ENCODE peak calls at places on chromosomes 4 and X, in seven cellular contexts. One of them, this sample, is unnamed.
A peak's percentile ranks its signal among the peaks of the same experiment; 100 is the strongest.

GRCh38 chrX:41033299-41033698 is 51.9 kb upstream of the USP9X start:
- DNase-seq in activated CD8-positive, alpha-beta T cell treated with anti-CD3 and anti-CD28 coated beads for 36 hours: no peak
- DNase-seq in left lung: no peak
- DNase-seq in SK-N-SH: no peak
- DNase-seq in GM12864: no peak
- DNase-seq in hepatocyte: no peak
- DNase-seq in colonic mucosa: no peak
- DNase-seq in this sample: no peak

GRCh38 chrX:39866229-39866628 is 231.5 kb downstream of the BCOR start:
- DNase-seq in activated CD8-positive, alpha-beta T cell treated with anti-CD3 and anti-CD28 coated beads for 36 hours: no peak
- DNase-seq in left lung: no peak
- DNase-seq in SK-N-SH: no peak
- DNase-seq in GM12864: no peak
- DNase-seq in hepatocyte: no peak
- DNase-seq in colonic mucosa: no peak
- DNase-seq in this sample: no peak

GRCh38 chr4:79317711-79318110 is 8.2 kb downstream of the NAA11 start:
- DNase-seq in activated CD8-positive, alpha-beta T cell treated with anti-CD3 and anti-CD28 coated beads for 36 hours: no peak
- DNase-seq in left lung: no peak
- DNase-seq in SK-N-SH: no peak
- DNase-seq in GM12864: no peak
- DNase-seq in hepatocyte: no peak
- DNase-seq in colonic mucosa: no peak
- DNase-seq in this sample: no peak

GRCh38 chr4:115101675-115102074 is 11.7 kb downstream of the NDST4 start:
- DNase-seq in activated CD8-positive, alpha-beta T cell treated with anti-CD3 and anti-CD28 coated beads for 36 hours: no peak
- DNase-seq in left lung: no peak
- DNase-seq in SK-N-SH: no peak
- DNase-seq in GM12864: no peak
- DNase-seq in hepatocyte: no peak
- DNase-seq in colonic mucosa: no peak
- DNase-seq in this sample: no peak

GRCh38 chrX:6159468-6159867 is 69.2 kb downstream of the NLGN4X start:
- DNase-seq in activated CD8-positive, alpha-beta T cell treated with anti-CD3 and anti-CD28 coated beads for 36 hours: no peak
- DNase-seq in left lung: no peak
- DNase-seq in SK-N-SH: no peak
- DNase-seq in GM12864: no peak
- DNase-seq in hepatocyte: no peak
- DNase-seq in colonic mucosa: no peak
- DNase-seq in this sample: no peak

GRCh38 chr4:17030543-17030942 is 132.1 kb upstream of the LDB2 start:
- DNase-seq in activated CD8-positive, alpha-beta T cell treated with anti-CD3 and anti-CD28 coated beads for 36 hours: no peak
- DNase-seq in left lung: no peak
- DNase-seq in SK-N-SH: no peak
- DNase-seq in GM12864: no peak
- DNase-seq in hepatocyte: peak; percentile 24
- DNase-seq in colonic mucosa: no peak
- DNase-seq in this sample: no peak

GRCh38 chr4:184310171-184310567 is 92.5 kb upstream of the ENPP6 start:
- DNase-seq in activated CD8-positive, alpha-beta T cell treated with anti-CD3 and anti-CD28 coated beads for 36 hours: peak; percentile 72
- DNase-seq in left lung: no peak
- DNase-seq in SK-N-SH: no peak
- DNase-seq in GM12864: peak; percentile 82
- DNase-seq in hepatocyte: no peak
- DNase-seq in colonic mucosa: peak; percentile 68
- DNase-seq in this sample: no peak

GRCh38 chr4:154471924-154472323 is 19.7 kb downstream of the DCHS2 start:
- DNase-seq in activated CD8-positive, alpha-beta T cell treated with anti-CD3 and anti-CD28 coated beads for 36 hours: no peak
- DNase-seq in left lung: no peak
- DNase-seq in SK-N-SH: no peak
- DNase-seq in GM12864: no peak
- DNase-seq in hepatocyte: peak; percentile 16
- DNase-seq in colonic mucosa: no peak
- DNase-seq in this sample: no peak

GRCh38 chrX:40552768-40553167 is 28.0 kb upstream of the ATP6AP2 start:
- DNase-seq in activated CD8-positive, alpha-beta T cell treated with anti-CD3 and anti-CD28 coated beads for 36 hours: no peak
- DNase-seq in left lung: no peak
- DNase-seq in SK-N-SH: no peak
- DNase-seq in GM12864: no peak
- DNase-seq in hepatocyte: no peak
- DNase-seq in colonic mucosa: no peak
- DNase-seq in this sample: no peak

GRCh38 chrX:11458175-11458574 is 165.0 kb downstream of the AMELX start:
- DNase-seq in activated CD8-positive, alpha-beta T cell treated with anti-CD3 and anti-CD28 coated beads for 36 hours: no peak
- DNase-seq in left lung: no peak
- DNase-seq in SK-N-SH: no peak
- DNase-seq in GM12864: no peak
- DNase-seq in hepatocyte: no peak
- DNase-seq in colonic mucosa: no peak
- DNase-seq in this sample: no peak

GRCh38 chr4:140326395-140326993 is 47.0 kb upstream of the SCOC start:
- DNase-seq in activated CD8-positive, alpha-beta T cell treated with anti-CD3 and anti-CD28 coated beads for 36 hours: peak; percentile 18
- DNase-seq in left lung: no peak
- DNase-seq in SK-N-SH: peak; percentile 54
- DNase-seq in GM12864: no peak
- DNase-seq in hepatocyte: peak; percentile 64
- DNase-seq in colonic mucosa: peak; percentile 41
- DNase-seq in this sample: peak; percentile 29

GRCh38 chr4:3851211-3851610 is 85.0 kb downstream of the ADRA2C start:
- DNase-seq in activated CD8-positive, alpha-beta T cell treated with anti-CD3 and anti-CD28 coated beads for 36 hours: no peak
- DNase-seq in left lung: no peak
- DNase-seq in SK-N-SH: no peak
- DNase-seq in GM12864: no peak
- DNase-seq in hepatocyte: no peak
- DNase-seq in colonic mucosa: no peak
- DNase-seq in this sample: no peak

GRCh38 chrX:151871244-151871643 is 41.4 kb upstream of the MAGEA4 start:
- DNase-seq in activated CD8-positive, alpha-beta T cell treated with anti-CD3 and anti-CD28 coated beads for 36 hours: no peak
- DNase-seq in left lung: no peak
- DNase-seq in SK-N-SH: no peak
- DNase-seq in GM12864: no peak
- DNase-seq in hepatocyte: no peak
- DNase-seq in colonic mucosa: no peak
- DNase-seq in this sample: no peak

DNA sequence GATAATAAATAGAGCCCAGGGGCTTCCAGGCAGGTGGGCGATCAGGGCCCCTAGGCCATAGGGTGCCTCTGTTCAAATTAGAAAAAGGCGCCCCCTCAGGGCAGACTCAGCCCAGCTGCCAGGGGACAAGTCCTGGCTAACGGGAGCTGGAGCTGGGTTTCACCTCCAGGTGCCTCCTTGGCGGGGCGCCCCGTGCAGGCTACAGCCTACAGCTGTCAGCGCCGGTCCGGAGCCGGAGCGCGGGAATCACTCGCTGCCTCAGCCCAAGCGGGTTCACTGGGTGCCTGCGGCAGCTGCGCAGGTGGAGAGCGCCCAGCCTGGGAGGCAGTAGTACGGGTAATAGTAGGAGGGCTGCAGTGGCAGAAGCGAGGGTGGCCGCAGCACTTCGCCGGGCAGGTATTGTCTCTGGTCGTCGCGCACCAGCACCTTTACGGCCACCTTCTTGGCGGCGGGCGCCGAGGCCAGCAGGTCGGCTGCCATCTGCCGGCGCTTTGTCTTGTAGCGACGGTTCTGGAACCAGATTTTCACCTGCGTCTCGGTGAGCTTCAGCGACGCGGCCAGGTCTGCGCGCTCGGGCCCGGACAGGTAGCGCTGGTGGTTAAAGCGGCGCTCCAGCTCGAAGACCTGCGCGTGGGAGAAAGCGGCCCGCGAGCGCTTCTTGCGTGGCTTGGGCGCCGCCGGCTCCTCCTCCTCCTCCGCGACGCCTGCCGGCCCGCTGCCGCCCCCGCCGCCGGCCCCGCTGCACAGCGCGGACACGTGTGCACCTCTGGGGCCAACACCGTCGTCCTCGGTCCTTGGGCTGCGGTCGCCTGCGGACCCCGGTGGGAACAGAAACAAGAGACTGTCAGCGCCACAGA is 2.4 kb downstream of the NKX3-2 start:
- DNase-seq in activated CD8-positive, alpha-beta T cell treated with anti-CD3 and anti-CD28 coated beads for 36 hours: peak; percentile 56
- DNase-seq in left lung: peak; percentile 84
- DNase-seq in SK-N-SH: peak; percentile 58
- DNase-seq in GM12864: no peak
- DNase-seq in hepatocyte: peak; percentile 75
- DNase-seq in colonic mucosa: peak; percentile 62
- DNase-seq in this sample: no peak
- TF ChIP-seq CTCF in activated CD8-positive, alpha-beta T cell treated with anti-CD3 and anti-CD28 coated beads for 36 hours: peak; percentile 27
- TF ChIP-seq CTCF in left lung: no peak
- TF ChIP-seq CTCF in SK-N-SH: peak; percentile 52
- TF ChIP-seq CTCF in GM12864: peak; percentile 42
- TF ChIP-seq CTCF in hepatocyte: peak; percentile 64
- TF ChIP-seq CTCF in colonic mucosa: peak; percentile 29
- TF ChIP-seq CTCF in this sample: no peak

DNA sequence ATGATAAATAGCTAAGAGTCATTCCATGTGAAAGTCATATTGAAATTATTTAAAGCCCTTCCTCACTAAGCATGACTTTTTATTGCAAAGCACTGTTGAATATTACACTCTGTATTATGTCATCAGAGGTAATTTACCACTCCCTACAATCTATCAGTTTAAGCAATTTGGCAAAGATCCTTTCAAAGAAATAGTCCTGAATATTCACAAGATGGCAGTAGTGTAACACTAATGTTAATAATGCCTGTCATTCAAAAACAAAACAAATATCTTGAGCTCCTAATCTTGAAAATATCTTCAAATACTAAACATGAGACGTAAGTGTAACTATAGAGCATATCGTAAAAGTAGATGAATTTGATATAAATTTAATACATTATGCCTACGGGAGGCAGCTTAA is 208.6 kb upstream of the TECRL start:
- DNase-seq in activated CD8-positive, alpha-beta T cell treated with anti-CD3 and anti-CD28 coated beads for 36 hours: no peak
- DNase-seq in left lung: no peak
- DNase-seq in SK-N-SH: no peak
- DNase-seq in GM12864: no peak
- DNase-seq in hepatocyte: no peak
- DNase-seq in colonic mucosa: no peak
- DNase-seq in this sample: no peak
- TF ChIP-seq CTCF in activated CD8-positive, alpha-beta T cell treated with anti-CD3 and anti-CD28 coated beads for 36 hours: no peak
- TF ChIP-seq CTCF in left lung: no peak
- TF ChIP-seq CTCF in SK-N-SH: peak; percentile 38
- TF ChIP-seq CTCF in GM12864: no peak
- TF ChIP-seq CTCF in hepatocyte: peak; percentile 32
- TF ChIP-seq CTCF in colonic mucosa: no peak
- TF ChIP-seq CTCF in this sample: peak; percentile 20

GRCh38 chrX:17082831-17083230 is 136.4 kb downstream of the REPS2 start:
- DNase-seq in activated CD8-positive, alpha-beta T cell treated with anti-CD3 and anti-CD28 coated beads for 36 hours: no peak
- DNase-seq in left lung: no peak
- DNase-seq in SK-N-SH: peak; percentile 37
- DNase-seq in GM12864: no peak
- DNase-seq in hepatocyte: peak; percentile 14
- DNase-seq in colonic mucosa: no peak
- DNase-seq in this sample: no peak
- TF ChIP-seq CTCF in activated CD8-positive, alpha-beta T cell treated with anti-CD3 and anti-CD28 coated beads for 36 hours: no peak
- TF ChIP-seq CTCF in left lung: no peak
- TF ChIP-seq CTCF in SK-N-SH: peak; percentile 53
- TF ChIP-seq CTCF in GM12864: peak; percentile 14
- TF ChIP-seq CTCF in hepatocyte: peak; percentile 10
- TF ChIP-seq CTCF in colonic mucosa: no peak
- TF ChIP-seq CTCF in this sample: peak; percentile 31

DNA sequence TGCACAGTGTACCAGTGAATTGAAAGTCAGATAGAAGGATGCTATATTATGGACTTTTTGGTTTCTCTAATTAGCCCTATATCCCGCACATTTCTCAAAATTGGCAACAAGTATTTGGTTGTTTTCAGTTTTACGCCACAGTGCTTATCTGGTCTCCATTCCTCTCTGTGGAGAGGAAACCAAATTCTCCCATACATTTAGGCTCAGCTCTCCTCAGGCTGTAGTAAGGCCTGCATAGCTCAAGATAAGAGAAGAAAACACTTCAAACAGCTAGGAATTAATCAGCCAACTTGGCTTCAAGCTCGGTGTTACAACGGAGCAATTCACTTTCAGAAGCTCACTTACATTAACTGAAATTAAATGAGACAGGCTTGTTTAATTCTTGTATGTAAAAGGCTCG is 263.2 kb downstream of the PDHA2 start:
- DNase-seq in activated CD8-positive, alpha-beta T cell treated with anti-CD3 and anti-CD28 coated beads for 36 hours: no peak
- DNase-seq in left lung: no peak
- DNase-seq in SK-N-SH: no peak
- DNase-seq in GM12864: no peak
- DNase-seq in hepatocyte: no peak
- DNase-seq in colonic mucosa: no peak
- DNase-seq in this sample: no peak
- TF ChIP-seq CTCF in activated CD8-positive, alpha-beta T cell treated with anti-CD3 and anti-CD28 coated beads for 36 hours: no peak
- TF ChIP-seq CTCF in left lung: no peak
- TF ChIP-seq CTCF in SK-N-SH: no peak
- TF ChIP-seq CTCF in GM12864: no peak
- TF ChIP-seq CTCF in hepatocyte: no peak
- TF ChIP-seq CTCF in colonic mucosa: no peak
- TF ChIP-seq CTCF in this sample: no peak

GRCh38 chr4:242121-242848 is 63.0 kb downstream of the ZNF732 start:
- DNase-seq in activated CD8-positive, alpha-beta T cell treated with anti-CD3 and anti-CD28 coated beads for 36 hours: peak; percentile 80
- DNase-seq in left lung: peak; percentile 82
- DNase-seq in SK-N-SH: no peak
- DNase-seq in GM12864: peak; percentile 46
- DNase-seq in hepatocyte: peak; percentile 35
- DNase-seq in colonic mucosa: peak; percentile 66
- DNase-seq in this sample: no peak
- TF ChIP-seq CTCF in activated CD8-positive, alpha-beta T cell treated with anti-CD3 and anti-CD28 coated beads for 36 hours: peak; percentile 86
- TF ChIP-seq CTCF in left lung: peak; percentile 77
- TF ChIP-seq CTCF in SK-N-SH: peak; percentile 35
- TF ChIP-seq CTCF in GM12864: peak; percentile 72
- TF ChIP-seq CTCF in hepatocyte: peak; percentile 47
- TF ChIP-seq CTCF in colonic mucosa: peak; percentile 78
- TF ChIP-seq CTCF in this sample: peak; percentile 84

DNA sequence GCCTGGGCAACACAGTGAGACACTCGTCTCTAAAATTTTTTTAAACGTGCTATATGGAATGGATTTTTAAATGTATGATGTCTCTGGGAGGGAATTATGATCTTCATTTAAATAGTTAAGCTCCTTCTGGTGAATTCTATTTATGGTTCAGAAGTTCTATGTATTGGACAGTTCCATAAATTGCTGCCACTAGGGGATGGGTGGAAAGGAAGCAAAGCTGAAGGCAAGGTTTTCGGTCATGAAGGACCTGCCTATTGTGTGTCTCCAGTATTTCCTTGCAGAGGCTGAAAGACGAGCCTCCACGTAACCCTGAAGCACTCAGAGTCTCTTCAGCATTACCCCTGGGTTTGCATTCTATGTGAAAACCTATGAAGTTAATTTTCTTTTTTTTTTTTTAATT is 451.5 kb upstream of the FAT1 start:
- DNase-seq in activated CD8-positive, alpha-beta T cell treated with anti-CD3 and anti-CD28 coated beads for 36 hours: no peak
- DNase-seq in left lung: no peak
- DNase-seq in SK-N-SH: no peak
- DNase-seq in GM12864: no peak
- DNase-seq in hepatocyte: no peak
- DNase-seq in colonic mucosa: no peak
- DNase-seq in this sample: no peak
- TF ChIP-seq CTCF in activated CD8-positive, alpha-beta T cell treated with anti-CD3 and anti-CD28 coated beads for 36 hours: no peak
- TF ChIP-seq CTCF in left lung: no peak
- TF ChIP-seq CTCF in SK-N-SH: peak; percentile 19
- TF ChIP-seq CTCF in GM12864: no peak
- TF ChIP-seq CTCF in hepatocyte: no peak
- TF ChIP-seq CTCF in colonic mucosa: peak; percentile 10
- TF ChIP-seq CTCF in this sample: no peak

DNA sequence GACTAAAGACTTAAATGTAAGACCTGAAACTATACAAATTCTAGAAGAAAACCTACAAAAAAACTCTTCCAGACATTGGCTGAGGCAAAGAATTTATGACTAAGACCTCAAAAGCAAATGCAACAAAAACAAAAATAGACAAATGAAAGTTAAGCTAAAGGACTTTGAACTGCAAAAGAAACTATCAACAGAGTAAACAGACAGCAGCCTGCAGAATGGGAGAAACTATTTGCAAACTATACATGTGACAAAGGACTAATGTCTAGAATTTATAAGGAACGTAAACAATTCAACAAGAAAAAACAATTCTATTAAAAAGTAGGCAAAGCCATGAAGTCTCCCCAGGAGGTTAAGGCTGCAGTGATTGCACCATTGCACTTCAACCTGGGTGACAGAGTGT is 9.1 kb downstream of the FAM47E start:
- DNase-seq in activated CD8-positive, alpha-beta T cell treated with anti-CD3 and anti-CD28 coated beads for 36 hours: no peak
- DNase-seq in left lung: no peak
- DNase-seq in SK-N-SH: no peak
- DNase-seq in GM12864: no peak
- DNase-seq in hepatocyte: no peak
- DNase-seq in colonic mucosa: no peak
- DNase-seq in this sample: no peak
- TF ChIP-seq CTCF in activated CD8-positive, alpha-beta T cell treated with anti-CD3 and anti-CD28 coated beads for 36 hours: no peak
- TF ChIP-seq CTCF in left lung: no peak
- TF ChIP-seq CTCF in SK-N-SH: no peak
- TF ChIP-seq CTCF in GM12864: no peak
- TF ChIP-seq CTCF in hepatocyte: no peak
- TF ChIP-seq CTCF in colonic mucosa: no peak
- TF ChIP-seq CTCF in this sample: no peak